ENCODE peak calls at places on chromosomes 1 and 21, in four cellular contexts. L is transverse colon, W is HCT116, F is hepatocyte. S is an unnamed sample.
A peak's percentile ranks its signal among the peaks of the same experiment; 100 is the strongest.

GRCh38 chr1:65197636-65198035 is 49.6 kb downstream of the AK4 start:
- DNase-seq in L (no peak), W (no peak), F (no peak), S (no peak)

GRCh38 chr21:36859744-36860501 is 106.5 kb downstream of the HLCS start:
- DNase-seq in L (peak; percentile 79), W (no peak), F (peak; percentile 83), S (peak; percentile 88)

GRCh38 chr1:51671527-51672325 is 54.8 kb downstream of the OSBPL9 start:
- DNase-seq in L (no peak), W (no peak), F (no peak), S (no peak)

GRCh38 chr1:168585191-168585590 is 8.8 kb downstream of the XCL1 start:
- DNase-seq in L (no peak), W (no peak), F (no peak), S (no peak)

GRCh38 chr1:3681231-3681897 is 29.0 kb downstream of the TP73 start:
- DNase-seq in L (no peak), W (no peak), F (no peak), S (no peak)

GRCh38 chr21:17461582-17461981 is 51.3 kb upstream of the CXADR start:
- DNase-seq in L (no peak), W (no peak), F (no peak), S (no peak)

GRCh38 chr1:99429754-99430153 is 165.5 kb downstream of the PLPPR4 start:
- DNase-seq in L (no peak), W (no peak), F (no peak), S (no peak)

GRCh38 chr1:172837816-172838680 is 179.1 kb downstream of the FASLG start:
- DNase-seq in L (no peak), W (peak; percentile 89), F (no peak), S (no peak)

GRCh38 chr1:230725256-230726012 is 11.5 kb upstream of the AGT start:
- DNase-seq in L (no peak), W (no peak), F (no peak), S (no peak)

GRCh38 chr1:156356875-156357534 is 12.0 kb upstream of the RHBG start:
- DNase-seq in L (peak; percentile 61), W (peak; percentile 69), F (peak; percentile 87), S (peak; percentile 86)

GRCh38 chr1:117698398-117699160 is 92.7 kb downstream of the TENT5C start:
- DNase-seq in L (no peak), W (no peak), F (no peak), S (no peak)

GRCh38 chr1:169110265-169110664 is 3.8 kb downstream of the ATP1B1 start:
- DNase-seq in L (no peak), W (no peak), F (no peak), S (no peak)

DNA sequence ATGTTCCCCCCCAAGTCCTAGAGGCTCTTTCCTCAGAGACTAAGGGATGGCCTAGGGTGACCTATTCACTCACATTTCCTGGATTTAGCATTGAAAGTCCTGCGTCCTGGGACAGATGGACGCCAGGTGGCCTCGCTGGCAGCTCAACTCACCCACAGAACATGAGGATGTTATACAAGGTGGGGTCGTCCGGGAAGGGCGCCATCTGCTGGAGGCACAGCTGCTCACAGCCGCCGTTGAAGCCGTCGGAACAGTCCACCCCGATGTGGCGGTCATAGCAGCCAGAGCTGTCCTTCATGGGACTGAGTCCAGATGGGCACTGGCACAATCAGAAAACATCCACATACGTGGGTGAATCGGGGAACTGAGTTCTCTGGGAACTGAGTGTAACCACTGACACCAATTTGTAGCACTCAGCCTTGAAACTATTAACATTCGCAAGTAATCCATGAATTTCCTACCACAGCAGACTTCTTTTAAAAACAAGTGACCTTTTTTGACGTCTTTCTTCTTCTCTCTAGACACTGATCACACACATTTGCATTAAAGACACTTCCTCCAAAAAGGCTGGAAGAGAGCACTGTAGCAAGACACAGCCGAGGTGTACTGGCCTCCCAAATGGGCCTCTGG is 215.4 kb downstream of the ASTN1 start:
- DNase-seq in L (peak; percentile 8), W (peak; percentile 63), F (peak; percentile 79), S (peak; percentile 83)
- TF ChIP-seq CTCF in L (peak; percentile 16), W (peak; percentile 99), F (peak; percentile 66), S (peak; percentile 52)

DNA sequence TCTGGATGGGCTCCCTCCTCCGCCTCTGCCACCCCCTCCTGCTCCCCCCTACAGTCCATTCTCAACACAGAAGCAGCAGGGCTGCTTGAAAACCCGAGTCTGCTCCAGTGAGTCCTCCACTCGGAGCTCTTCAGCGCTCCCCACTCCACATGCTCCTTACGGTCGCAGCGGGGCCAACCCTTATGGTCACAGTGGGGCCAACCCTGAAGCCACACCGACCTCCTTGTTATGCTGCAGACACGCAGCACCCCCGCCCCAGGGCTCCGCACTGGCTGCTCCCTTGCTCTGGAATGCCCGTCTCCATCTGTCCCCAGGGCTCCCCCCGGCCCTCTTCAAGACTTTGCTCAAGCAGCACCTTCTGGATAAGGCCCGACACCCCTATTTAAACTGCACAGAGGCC is 22.6 kb downstream of the GPR157 start:
- DNase-seq in L (no peak), W (no peak), F (no peak), S (no peak)
- TF ChIP-seq CTCF in L (no peak), W (no peak), F (no peak), S (no peak)

DNA sequence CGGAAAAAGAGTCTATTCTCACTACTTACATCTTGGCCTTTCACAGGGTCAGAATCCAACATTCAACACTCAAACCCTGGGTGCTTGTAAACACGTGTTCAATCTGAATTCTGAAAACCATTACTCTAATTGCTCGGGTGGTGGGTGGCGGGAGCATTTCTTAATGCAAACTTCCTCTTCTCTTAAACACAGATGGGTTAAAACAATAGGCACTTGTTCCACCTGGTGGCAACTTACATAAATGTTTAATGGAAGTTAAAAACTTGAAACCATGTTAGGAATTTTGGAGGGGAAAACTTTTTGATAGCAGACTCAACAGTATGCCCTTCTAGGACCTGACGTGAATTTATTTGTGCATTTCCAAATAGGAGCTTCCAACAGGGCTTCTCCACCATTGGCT is 23.4 kb upstream of the TDRD10 start:
- DNase-seq in L (peak; percentile 40), W (no peak), F (peak; percentile 37), S (no peak)
- TF ChIP-seq CTCF in L (peak; percentile 27), W (peak; percentile 65), F (peak; percentile 24), S (no peak)

GRCh38 chr1:19153169-19153568 is 56.9 kb downstream of the UBR4 start:
- DNase-seq in L (no peak), W (no peak), F (no peak), S (no peak)
- TF ChIP-seq CTCF in L (no peak), W (no peak), F (no peak), S (no peak)

GRCh38 chr1:176843352-176844297 is 320.9 kb downstream of the ASTN1 start:
- DNase-seq in L (no peak), W (peak; percentile 7), F (peak; percentile 64), S (peak; percentile 10)
- TF ChIP-seq CTCF in L (peak; percentile 24), W (no peak), F (peak; percentile 61), S (peak; percentile 36)

GRCh38 chr21:41611966-41612606 is 104.1 kb upstream of the TMPRSS2 start:
- DNase-seq in L (peak; percentile 77), W (peak; percentile 50), F (peak; percentile 77), S (peak; percentile 52)
- TF ChIP-seq CTCF in L (peak; percentile 7), W (no peak), F (peak; percentile 15), S (no peak)

GRCh38 chr1:19651141-19651737 is 7.1 kb downstream of the NBL1 start:
- DNase-seq in L (peak; percentile 43), W (no peak), F (peak; percentile 79), S (peak; percentile 51)
- TF ChIP-seq CTCF in L (peak; percentile 40), W (peak; percentile 49), F (peak; percentile 77), S (peak; percentile 64)

S was measured in body of pancreas.